ENCODE peak calls at places on chromosomes 1 and 21, in eight cellular contexts. One of them, this sample, is unnamed.

GRCh38 chr1:203316626-203317093 is 11.3 kb downstream of the BTG2 start:
- DNase-seq in stimulated activated CD4-positive, alpha-beta T cell treated with anti-CD3 and anti-CD28 coated beads, Interleukin-12 subunit alpha, Interleukin-12 subunit beta, amount 100 ng/mL, for 24 hours: no peak
- DNase-seq in stimulated activated CD8-positive, alpha-beta memory T cell treated with anti-CD3 and anti-CD28 coated beads, Interleukin-7, amount 100 ng/mL, for 4 hours: no peak
- DNase-seq in CD8-positive, alpha-beta memory T cell: no peak
- DNase-seq in aorta: peak
- DNase-seq in Peyer's patch: peak
- DNase-seq in stimulated activated naive B cell treated with anti-CD40 and anti-IgM and Interleukin-4, amounts not matched to agents 10 μg/mL and 1 μg/mL and 100 μg/mL, for 72 hours: no peak
- DNase-seq in RPMI7951: no peak
- DNase-seq in this sample: no peak

GRCh38 chr1:87226341-87226760 is 102.3 kb upstream of the LMO4 start:
- DNase-seq in stimulated activated CD4-positive, alpha-beta T cell treated with anti-CD3 and anti-CD28 coated beads, Interleukin-12 subunit alpha, Interleukin-12 subunit beta, amount 100 ng/mL, for 24 hours: no peak
- DNase-seq in stimulated activated CD8-positive, alpha-beta memory T cell treated with anti-CD3 and anti-CD28 coated beads, Interleukin-7, amount 100 ng/mL, for 4 hours: no peak
- DNase-seq in CD8-positive, alpha-beta memory T cell: no peak
- DNase-seq in aorta: peak
- DNase-seq in Peyer's patch: peak
- DNase-seq in stimulated activated naive B cell treated with anti-CD40 and anti-IgM and Interleukin-4, amounts not matched to agents 10 μg/mL and 1 μg/mL and 100 μg/mL, for 72 hours: no peak
- DNase-seq in RPMI7951: peak
- DNase-seq in this sample: peak

GRCh38 chr1:26761217-26761616 is 26.5 kb upstream of the PIGV start:
- DNase-seq in stimulated activated CD4-positive, alpha-beta T cell treated with anti-CD3 and anti-CD28 coated beads, Interleukin-12 subunit alpha, Interleukin-12 subunit beta, amount 100 ng/mL, for 24 hours: no peak
- DNase-seq in stimulated activated CD8-positive, alpha-beta memory T cell treated with anti-CD3 and anti-CD28 coated beads, Interleukin-7, amount 100 ng/mL, for 4 hours: no peak
- DNase-seq in CD8-positive, alpha-beta memory T cell: no peak
- DNase-seq in aorta: no peak
- DNase-seq in Peyer's patch: no peak
- DNase-seq in stimulated activated naive B cell treated with anti-CD40 and anti-IgM and Interleukin-4, amounts not matched to agents 10 μg/mL and 1 μg/mL and 100 μg/mL, for 72 hours: no peak
- DNase-seq in RPMI7951: no peak
- DNase-seq in this sample: no peak

GRCh38 chr1:159067699-159068621 is 8.6 kb downstream of the AIM2 start:
- DNase-seq in stimulated activated CD4-positive, alpha-beta T cell treated with anti-CD3 and anti-CD28 coated beads, Interleukin-12 subunit alpha, Interleukin-12 subunit beta, amount 100 ng/mL, for 24 hours: no peak
- DNase-seq in stimulated activated CD8-positive, alpha-beta memory T cell treated with anti-CD3 and anti-CD28 coated beads, Interleukin-7, amount 100 ng/mL, for 4 hours: no peak
- DNase-seq in CD8-positive, alpha-beta memory T cell: no peak
- DNase-seq in aorta: no peak
- DNase-seq in Peyer's patch: peak
- DNase-seq in stimulated activated naive B cell treated with anti-CD40 and anti-IgM and Interleukin-4, amounts not matched to agents 10 μg/mL and 1 μg/mL and 100 μg/mL, for 72 hours: peak
- DNase-seq in RPMI7951: no peak
- DNase-seq in this sample: no peak

GRCh38 chr1:162056043-162056442 is 13.4 kb upstream of the NOS1AP start:
- DNase-seq in stimulated activated CD4-positive, alpha-beta T cell treated with anti-CD3 and anti-CD28 coated beads, Interleukin-12 subunit alpha, Interleukin-12 subunit beta, amount 100 ng/mL, for 24 hours: peak
- DNase-seq in stimulated activated CD8-positive, alpha-beta memory T cell treated with anti-CD3 and anti-CD28 coated beads, Interleukin-7, amount 100 ng/mL, for 4 hours: no peak
- DNase-seq in CD8-positive, alpha-beta memory T cell: peak
- DNase-seq in aorta: peak
- DNase-seq in Peyer's patch: peak
- DNase-seq in stimulated activated naive B cell treated with anti-CD40 and anti-IgM and Interleukin-4, amounts not matched to agents 10 μg/mL and 1 μg/mL and 100 μg/mL, for 72 hours: peak
- DNase-seq in RPMI7951: peak
- DNase-seq in this sample: peak

GRCh38 chr1:72197786-72198185 is 84.6 kb downstream of the NEGR1 start:
- DNase-seq in stimulated activated CD4-positive, alpha-beta T cell treated with anti-CD3 and anti-CD28 coated beads, Interleukin-12 subunit alpha, Interleukin-12 subunit beta, amount 100 ng/mL, for 24 hours: no peak
- DNase-seq in stimulated activated CD8-positive, alpha-beta memory T cell treated with anti-CD3 and anti-CD28 coated beads, Interleukin-7, amount 100 ng/mL, for 4 hours: no peak
- DNase-seq in CD8-positive, alpha-beta memory T cell: no peak
- DNase-seq in aorta: no peak
- DNase-seq in Peyer's patch: no peak
- DNase-seq in stimulated activated naive B cell treated with anti-CD40 and anti-IgM and Interleukin-4, amounts not matched to agents 10 μg/mL and 1 μg/mL and 100 μg/mL, for 72 hours: no peak
- DNase-seq in RPMI7951: no peak
- DNase-seq in this sample: no peak

GRCh38 chr1:182978158-182978853 is 25.3 kb upstream of the SHCBP1L start:
- DNase-seq in stimulated activated CD4-positive, alpha-beta T cell treated with anti-CD3 and anti-CD28 coated beads, Interleukin-12 subunit alpha, Interleukin-12 subunit beta, amount 100 ng/mL, for 24 hours: no peak
- DNase-seq in stimulated activated CD8-positive, alpha-beta memory T cell treated with anti-CD3 and anti-CD28 coated beads, Interleukin-7, amount 100 ng/mL, for 4 hours: no peak
- DNase-seq in CD8-positive, alpha-beta memory T cell: no peak
- DNase-seq in aorta: no peak
- DNase-seq in Peyer's patch: no peak
- DNase-seq in stimulated activated naive B cell treated with anti-CD40 and anti-IgM and Interleukin-4, amounts not matched to agents 10 μg/mL and 1 μg/mL and 100 μg/mL, for 72 hours: no peak
- DNase-seq in RPMI7951: no peak
- DNase-seq in this sample: no peak

GRCh38 chr1:16434501-16434900 is 2.7 kb downstream of the SPATA21 start:
- DNase-seq in stimulated activated CD4-positive, alpha-beta T cell treated with anti-CD3 and anti-CD28 coated beads, Interleukin-12 subunit alpha, Interleukin-12 subunit beta, amount 100 ng/mL, for 24 hours: no peak
- DNase-seq in stimulated activated CD8-positive, alpha-beta memory T cell treated with anti-CD3 and anti-CD28 coated beads, Interleukin-7, amount 100 ng/mL, for 4 hours: no peak
- DNase-seq in CD8-positive, alpha-beta memory T cell: no peak
- DNase-seq in aorta: no peak
- DNase-seq in Peyer's patch: no peak
- DNase-seq in stimulated activated naive B cell treated with anti-CD40 and anti-IgM and Interleukin-4, amounts not matched to agents 10 μg/mL and 1 μg/mL and 100 μg/mL, for 72 hours: no peak
- DNase-seq in RPMI7951: no peak
- DNase-seq in this sample: no peak

GRCh38 chr1:81670286-81670685 is 130.4 kb upstream of the ADGRL2 start:
- DNase-seq in stimulated activated CD4-positive, alpha-beta T cell treated with anti-CD3 and anti-CD28 coated beads, Interleukin-12 subunit alpha, Interleukin-12 subunit beta, amount 100 ng/mL, for 24 hours: no peak
- DNase-seq in stimulated activated CD8-positive, alpha-beta memory T cell treated with anti-CD3 and anti-CD28 coated beads, Interleukin-7, amount 100 ng/mL, for 4 hours: no peak
- DNase-seq in CD8-positive, alpha-beta memory T cell: no peak
- DNase-seq in aorta: peak
- DNase-seq in Peyer's patch: peak
- DNase-seq in stimulated activated naive B cell treated with anti-CD40 and anti-IgM and Interleukin-4, amounts not matched to agents 10 μg/mL and 1 μg/mL and 100 μg/mL, for 72 hours: no peak
- DNase-seq in RPMI7951: peak
- DNase-seq in this sample: peak

GRCh38 chr1:214510477-214510876 is 40.9 kb downstream of the PTPN14 start:
- DNase-seq in stimulated activated CD4-positive, alpha-beta T cell treated with anti-CD3 and anti-CD28 coated beads, Interleukin-12 subunit alpha, Interleukin-12 subunit beta, amount 100 ng/mL, for 24 hours: no peak
- DNase-seq in stimulated activated CD8-positive, alpha-beta memory T cell treated with anti-CD3 and anti-CD28 coated beads, Interleukin-7, amount 100 ng/mL, for 4 hours: no peak
- DNase-seq in CD8-positive, alpha-beta memory T cell: no peak
- DNase-seq in aorta: no peak
- DNase-seq in Peyer's patch: no peak
- DNase-seq in stimulated activated naive B cell treated with anti-CD40 and anti-IgM and Interleukin-4, amounts not matched to agents 10 μg/mL and 1 μg/mL and 100 μg/mL, for 72 hours: no peak
- DNase-seq in RPMI7951: no peak
- DNase-seq in this sample: no peak

GRCh38 chr1:52927219-52928082 is at the start of gene SCP2:
- DNase-seq in stimulated activated CD4-positive, alpha-beta T cell treated with anti-CD3 and anti-CD28 coated beads, Interleukin-12 subunit alpha, Interleukin-12 subunit beta, amount 100 ng/mL, for 24 hours: peak
- DNase-seq in stimulated activated CD8-positive, alpha-beta memory T cell treated with anti-CD3 and anti-CD28 coated beads, Interleukin-7, amount 100 ng/mL, for 4 hours: peak
- DNase-seq in CD8-positive, alpha-beta memory T cell: peak
- DNase-seq in aorta: peak
- DNase-seq in Peyer's patch: peak
- DNase-seq in stimulated activated naive B cell treated with anti-CD40 and anti-IgM and Interleukin-4, amounts not matched to agents 10 μg/mL and 1 μg/mL and 100 μg/mL, for 72 hours: peak
- DNase-seq in RPMI7951: peak
- DNase-seq in this sample: peak

GRCh38 chr1:230611128-230611914 is 31.0 kb upstream of the COG2 start:
- DNase-seq in stimulated activated CD4-positive, alpha-beta T cell treated with anti-CD3 and anti-CD28 coated beads, Interleukin-12 subunit alpha, Interleukin-12 subunit beta, amount 100 ng/mL, for 24 hours: no peak
- DNase-seq in stimulated activated CD8-positive, alpha-beta memory T cell treated with anti-CD3 and anti-CD28 coated beads, Interleukin-7, amount 100 ng/mL, for 4 hours: no peak
- DNase-seq in CD8-positive, alpha-beta memory T cell: no peak
- DNase-seq in aorta: no peak
- DNase-seq in Peyer's patch: no peak
- DNase-seq in stimulated activated naive B cell treated with anti-CD40 and anti-IgM and Interleukin-4, amounts not matched to agents 10 μg/mL and 1 μg/mL and 100 μg/mL, for 72 hours: no peak
- DNase-seq in RPMI7951: no peak
- DNase-seq in this sample: peak

GRCh38 chr1:17259233-17259873 is 10.5 kb downstream of the PADI3 start:
- DNase-seq in stimulated activated CD4-positive, alpha-beta T cell treated with anti-CD3 and anti-CD28 coated beads, Interleukin-12 subunit alpha, Interleukin-12 subunit beta, amount 100 ng/mL, for 24 hours: no peak
- DNase-seq in stimulated activated CD8-positive, alpha-beta memory T cell treated with anti-CD3 and anti-CD28 coated beads, Interleukin-7, amount 100 ng/mL, for 4 hours: no peak
- DNase-seq in CD8-positive, alpha-beta memory T cell: no peak
- DNase-seq in aorta: peak
- DNase-seq in Peyer's patch: no peak
- DNase-seq in stimulated activated naive B cell treated with anti-CD40 and anti-IgM and Interleukin-4, amounts not matched to agents 10 μg/mL and 1 μg/mL and 100 μg/mL, for 72 hours: no peak
- DNase-seq in RPMI7951: peak
- DNase-seq in this sample: no peak

GRCh38 chr1:164561007-164561406 is 2.0 kb downstream of the PBX1 start:
- DNase-seq in stimulated activated CD4-positive, alpha-beta T cell treated with anti-CD3 and anti-CD28 coated beads, Interleukin-12 subunit alpha, Interleukin-12 subunit beta, amount 100 ng/mL, for 24 hours: no peak
- DNase-seq in stimulated activated CD8-positive, alpha-beta memory T cell treated with anti-CD3 and anti-CD28 coated beads, Interleukin-7, amount 100 ng/mL, for 4 hours: no peak
- DNase-seq in CD8-positive, alpha-beta memory T cell: no peak
- DNase-seq in aorta: no peak
- DNase-seq in Peyer's patch: no peak
- DNase-seq in stimulated activated naive B cell treated with anti-CD40 and anti-IgM and Interleukin-4, amounts not matched to agents 10 μg/mL and 1 μg/mL and 100 μg/mL, for 72 hours: no peak
- DNase-seq in RPMI7951: no peak
- DNase-seq in this sample: no peak

GRCh38 chr1:40384887-40385286 is 11.4 kb downstream of the SMAP2 start:
- DNase-seq in stimulated activated CD4-positive, alpha-beta T cell treated with anti-CD3 and anti-CD28 coated beads, Interleukin-12 subunit alpha, Interleukin-12 subunit beta, amount 100 ng/mL, for 24 hours: no peak
- DNase-seq in stimulated activated CD8-positive, alpha-beta memory T cell treated with anti-CD3 and anti-CD28 coated beads, Interleukin-7, amount 100 ng/mL, for 4 hours: no peak
- DNase-seq in CD8-positive, alpha-beta memory T cell: no peak
- DNase-seq in aorta: no peak
- DNase-seq in Peyer's patch: no peak
- DNase-seq in stimulated activated naive B cell treated with anti-CD40 and anti-IgM and Interleukin-4, amounts not matched to agents 10 μg/mL and 1 μg/mL and 100 μg/mL, for 72 hours: no peak
- DNase-seq in RPMI7951: no peak
- DNase-seq in this sample: no peak

GRCh38 chr1:223652436-223652901 is 13.0 kb downstream of the CAPN8 start:
- DNase-seq in stimulated activated CD4-positive, alpha-beta T cell treated with anti-CD3 and anti-CD28 coated beads, Interleukin-12 subunit alpha, Interleukin-12 subunit beta, amount 100 ng/mL, for 24 hours: no peak
- DNase-seq in stimulated activated CD8-positive, alpha-beta memory T cell treated with anti-CD3 and anti-CD28 coated beads, Interleukin-7, amount 100 ng/mL, for 4 hours: no peak
- DNase-seq in CD8-positive, alpha-beta memory T cell: no peak
- DNase-seq in aorta: no peak
- DNase-seq in Peyer's patch: no peak
- DNase-seq in stimulated activated naive B cell treated with anti-CD40 and anti-IgM and Interleukin-4, amounts not matched to agents 10 μg/mL and 1 μg/mL and 100 μg/mL, for 72 hours: no peak
- DNase-seq in RPMI7951: peak
- DNase-seq in this sample: no peak

GRCh38 chr1:41884256-41885240 is 34.2 kb downstream of the HIVEP3 start:
- DNase-seq in stimulated activated CD4-positive, alpha-beta T cell treated with anti-CD3 and anti-CD28 coated beads, Interleukin-12 subunit alpha, Interleukin-12 subunit beta, amount 100 ng/mL, for 24 hours: no peak
- DNase-seq in stimulated activated CD8-positive, alpha-beta memory T cell treated with anti-CD3 and anti-CD28 coated beads, Interleukin-7, amount 100 ng/mL, for 4 hours: no peak
- DNase-seq in CD8-positive, alpha-beta memory T cell: no peak
- DNase-seq in aorta: no peak
- DNase-seq in Peyer's patch: no peak
- DNase-seq in stimulated activated naive B cell treated with anti-CD40 and anti-IgM and Interleukin-4, amounts not matched to agents 10 μg/mL and 1 μg/mL and 100 μg/mL, for 72 hours: no peak
- DNase-seq in RPMI7951: no peak
- DNase-seq in this sample: no peak

GRCh38 chr1:82225407-82226197 is 424.9 kb downstream of the ADGRL2 start:
- DNase-seq in stimulated activated CD4-positive, alpha-beta T cell treated with anti-CD3 and anti-CD28 coated beads, Interleukin-12 subunit alpha, Interleukin-12 subunit beta, amount 100 ng/mL, for 24 hours: no peak
- DNase-seq in stimulated activated CD8-positive, alpha-beta memory T cell treated with anti-CD3 and anti-CD28 coated beads, Interleukin-7, amount 100 ng/mL, for 4 hours: no peak
- DNase-seq in CD8-positive, alpha-beta memory T cell: no peak
- DNase-seq in aorta: peak
- DNase-seq in Peyer's patch: no peak
- DNase-seq in stimulated activated naive B cell treated with anti-CD40 and anti-IgM and Interleukin-4, amounts not matched to agents 10 μg/mL and 1 μg/mL and 100 μg/mL, for 72 hours: no peak
- DNase-seq in RPMI7951: peak
- DNase-seq in this sample: no peak

GRCh38 chr1:223700942-223701637 is 11.2 kb upstream of the CAPN2 start:
- DNase-seq in stimulated activated CD4-positive, alpha-beta T cell treated with anti-CD3 and anti-CD28 coated beads, Interleukin-12 subunit alpha, Interleukin-12 subunit beta, amount 100 ng/mL, for 24 hours: no peak
- DNase-seq in stimulated activated CD8-positive, alpha-beta memory T cell treated with anti-CD3 and anti-CD28 coated beads, Interleukin-7, amount 100 ng/mL, for 4 hours: no peak
- DNase-seq in CD8-positive, alpha-beta memory T cell: no peak
- DNase-seq in aorta: peak
- DNase-seq in Peyer's patch: peak
- DNase-seq in stimulated activated naive B cell treated with anti-CD40 and anti-IgM and Interleukin-4, amounts not matched to agents 10 μg/mL and 1 μg/mL and 100 μg/mL, for 72 hours: no peak
- DNase-seq in RPMI7951: peak
- DNase-seq in this sample: no peak

GRCh38 chr1:18820791-18821641 is 38.4 kb downstream of the TAS1R2 start:
- DNase-seq in stimulated activated CD4-positive, alpha-beta T cell treated with anti-CD3 and anti-CD28 coated beads, Interleukin-12 subunit alpha, Interleukin-12 subunit beta, amount 100 ng/mL, for 24 hours: peak
- DNase-seq in stimulated activated CD8-positive, alpha-beta memory T cell treated with anti-CD3 and anti-CD28 coated beads, Interleukin-7, amount 100 ng/mL, for 4 hours: peak
- DNase-seq in CD8-positive, alpha-beta memory T cell: no peak
- DNase-seq in aorta: peak
- DNase-seq in Peyer's patch: peak
- DNase-seq in stimulated activated naive B cell treated with anti-CD40 and anti-IgM and Interleukin-4, amounts not matched to agents 10 μg/mL and 1 μg/mL and 100 μg/mL, for 72 hours: peak
- DNase-seq in RPMI7951: peak
- DNase-seq in this sample: peak

GRCh38 chr21:45768741-45769049 is 125.2 kb downstream of the PCBP3 start:
- DNase-seq in stimulated activated CD4-positive, alpha-beta T cell treated with anti-CD3 and anti-CD28 coated beads, Interleukin-12 subunit alpha, Interleukin-12 subunit beta, amount 100 ng/mL, for 24 hours: no peak
- DNase-seq in stimulated activated CD8-positive, alpha-beta memory T cell treated with anti-CD3 and anti-CD28 coated beads, Interleukin-7, amount 100 ng/mL, for 4 hours: no peak
- DNase-seq in CD8-positive, alpha-beta memory T cell: no peak
- DNase-seq in aorta: no peak
- DNase-seq in Peyer's patch: no peak
- DNase-seq in stimulated activated naive B cell treated with anti-CD40 and anti-IgM and Interleukin-4, amounts not matched to agents 10 μg/mL and 1 μg/mL and 100 μg/mL, for 72 hours: no peak
- DNase-seq in RPMI7951: no peak
- DNase-seq in this sample: no peak

GRCh38 chr1:72227667-72228066 is 54.7 kb downstream of the NEGR1 start:
- DNase-seq in stimulated activated CD4-positive, alpha-beta T cell treated with anti-CD3 and anti-CD28 coated beads, Interleukin-12 subunit alpha, Interleukin-12 subunit beta, amount 100 ng/mL, for 24 hours: no peak
- DNase-seq in stimulated activated CD8-positive, alpha-beta memory T cell treated with anti-CD3 and anti-CD28 coated beads, Interleukin-7, amount 100 ng/mL, for 4 hours: no peak
- DNase-seq in CD8-positive, alpha-beta memory T cell: no peak
- DNase-seq in aorta: no peak
- DNase-seq in Peyer's patch: no peak
- DNase-seq in stimulated activated naive B cell treated with anti-CD40 and anti-IgM and Interleukin-4, amounts not matched to agents 10 μg/mL and 1 μg/mL and 100 μg/mL, for 72 hours: no peak
- DNase-seq in RPMI7951: no peak
- DNase-seq in this sample: no peak

GRCh38 chr1:37410080-37410479 is 64.3 kb upstream of the ZC3H12A start:
- DNase-seq in stimulated activated CD4-positive, alpha-beta T cell treated with anti-CD3 and anti-CD28 coated beads, Interleukin-12 subunit alpha, Interleukin-12 subunit beta, amount 100 ng/mL, for 24 hours: no peak
- DNase-seq in stimulated activated CD8-positive, alpha-beta memory T cell treated with anti-CD3 and anti-CD28 coated beads, Interleukin-7, amount 100 ng/mL, for 4 hours: no peak
- DNase-seq in CD8-positive, alpha-beta memory T cell: no peak
- DNase-seq in aorta: no peak
- DNase-seq in Peyer's patch: no peak
- DNase-seq in stimulated activated naive B cell treated with anti-CD40 and anti-IgM and Interleukin-4, amounts not matched to agents 10 μg/mL and 1 μg/mL and 100 μg/mL, for 72 hours: no peak
- DNase-seq in RPMI7951: peak
- DNase-seq in this sample: peak

GRCh38 chr1:205373022-205373421 is 16.3 kb upstream of the KLHDC8A start:
- DNase-seq in stimulated activated CD4-positive, alpha-beta T cell treated with anti-CD3 and anti-CD28 coated beads, Interleukin-12 subunit alpha, Interleukin-12 subunit beta, amount 100 ng/mL, for 24 hours: no peak
- DNase-seq in stimulated activated CD8-positive, alpha-beta memory T cell treated with anti-CD3 and anti-CD28 coated beads, Interleukin-7, amount 100 ng/mL, for 4 hours: no peak
- DNase-seq in CD8-positive, alpha-beta memory T cell: no peak
- DNase-seq in aorta: no peak
- DNase-seq in Peyer's patch: no peak
- DNase-seq in stimulated activated naive B cell treated with anti-CD40 and anti-IgM and Interleukin-4, amounts not matched to agents 10 μg/mL and 1 μg/mL and 100 μg/mL, for 72 hours: no peak
- DNase-seq in RPMI7951: no peak
- DNase-seq in this sample: peak

GRCh38 chr1:202505356-202505755 is 156.9 kb downstream of the PPP1R12B start:
- DNase-seq in stimulated activated CD4-positive, alpha-beta T cell treated with anti-CD3 and anti-CD28 coated beads, Interleukin-12 subunit alpha, Interleukin-12 subunit beta, amount 100 ng/mL, for 24 hours: no peak
- DNase-seq in stimulated activated CD8-positive, alpha-beta memory T cell treated with anti-CD3 and anti-CD28 coated beads, Interleukin-7, amount 100 ng/mL, for 4 hours: no peak
- DNase-seq in CD8-positive, alpha-beta memory T cell: no peak
- DNase-seq in aorta: no peak
- DNase-seq in Peyer's patch: no peak
- DNase-seq in stimulated activated naive B cell treated with anti-CD40 and anti-IgM and Interleukin-4, amounts not matched to agents 10 μg/mL and 1 μg/mL and 100 μg/mL, for 72 hours: no peak
- DNase-seq in RPMI7951: peak
- DNase-seq in this sample: no peak

GRCh38 chr1:78275456-78275855 is 215.3 kb upstream of the PTGFR start:
- DNase-seq in stimulated activated CD4-positive, alpha-beta T cell treated with anti-CD3 and anti-CD28 coated beads, Interleukin-12 subunit alpha, Interleukin-12 subunit beta, amount 100 ng/mL, for 24 hours: no peak
- DNase-seq in stimulated activated CD8-positive, alpha-beta memory T cell treated with anti-CD3 and anti-CD28 coated beads, Interleukin-7, amount 100 ng/mL, for 4 hours: no peak
- DNase-seq in CD8-positive, alpha-beta memory T cell: no peak
- DNase-seq in aorta: no peak
- DNase-seq in Peyer's patch: no peak
- DNase-seq in stimulated activated naive B cell treated with anti-CD40 and anti-IgM and Interleukin-4, amounts not matched to agents 10 μg/mL and 1 μg/mL and 100 μg/mL, for 72 hours: no peak
- DNase-seq in RPMI7951: peak
- DNase-seq in this sample: no peak

GRCh38 chr1:81551942-81552341 is 248.8 kb upstream of the ADGRL2 start:
- DNase-seq in stimulated activated CD4-positive, alpha-beta T cell treated with anti-CD3 and anti-CD28 coated beads, Interleukin-12 subunit alpha, Interleukin-12 subunit beta, amount 100 ng/mL, for 24 hours: no peak
- DNase-seq in stimulated activated CD8-positive, alpha-beta memory T cell treated with anti-CD3 and anti-CD28 coated beads, Interleukin-7, amount 100 ng/mL, for 4 hours: no peak
- DNase-seq in CD8-positive, alpha-beta memory T cell: no peak
- DNase-seq in aorta: no peak
- DNase-seq in Peyer's patch: no peak
- DNase-seq in stimulated activated naive B cell treated with anti-CD40 and anti-IgM and Interleukin-4, amounts not matched to agents 10 μg/mL and 1 μg/mL and 100 μg/mL, for 72 hours: no peak
- DNase-seq in RPMI7951: no peak
- DNase-seq in this sample: no peak

GRCh38 chr1:39333296-39333695 is 128.8 kb downstream of the MACF1 start:
- DNase-seq in stimulated activated CD4-positive, alpha-beta T cell treated with anti-CD3 and anti-CD28 coated beads, Interleukin-12 subunit alpha, Interleukin-12 subunit beta, amount 100 ng/mL, for 24 hours: no peak
- DNase-seq in stimulated activated CD8-positive, alpha-beta memory T cell treated with anti-CD3 and anti-CD28 coated beads, Interleukin-7, amount 100 ng/mL, for 4 hours: no peak
- DNase-seq in CD8-positive, alpha-beta memory T cell: no peak
- DNase-seq in aorta: no peak
- DNase-seq in Peyer's patch: no peak
- DNase-seq in stimulated activated naive B cell treated with anti-CD40 and anti-IgM and Interleukin-4, amounts not matched to agents 10 μg/mL and 1 μg/mL and 100 μg/mL, for 72 hours: no peak
- DNase-seq in RPMI7951: no peak
- DNase-seq in this sample: no peak

GRCh38 chr1:69913967-69914366 is 291.4 kb downstream of the LRRC40 start:
- DNase-seq in stimulated activated CD4-positive, alpha-beta T cell treated with anti-CD3 and anti-CD28 coated beads, Interleukin-12 subunit alpha, Interleukin-12 subunit beta, amount 100 ng/mL, for 24 hours: no peak
- DNase-seq in stimulated activated CD8-positive, alpha-beta memory T cell treated with anti-CD3 and anti-CD28 coated beads, Interleukin-7, amount 100 ng/mL, for 4 hours: no peak
- DNase-seq in CD8-positive, alpha-beta memory T cell: no peak
- DNase-seq in aorta: no peak
- DNase-seq in Peyer's patch: no peak
- DNase-seq in stimulated activated naive B cell treated with anti-CD40 and anti-IgM and Interleukin-4, amounts not matched to agents 10 μg/mL and 1 μg/mL and 100 μg/mL, for 72 hours: no peak
- DNase-seq in RPMI7951: peak
- DNase-seq in this sample: no peak